ENCODE peak calls at places on chromosome 21, in six cellular contexts. G, P, K, F, L and V are unnamed samples. For H3K9me3 and H3K4me1, the result is how much of the 10 kb centered on the place peaks cover.

GRCh38 chr21:42672699-42673458 is 19.5 kb downstream of the PDE9A start:
- DNase-seq in G (no peak), P (no peak), K (peak), F (peak), L (peak), V (no peak)

GRCh38 chr21:29601072-29601471 is 302.4 kb downstream of the BACH1 start:
- DNase-seq in G (no peak), P (no peak), K (no peak), F (no peak), L (no peak), V (no peak)

GRCh38 chr21:41768371-41769042 is 1.7 kb upstream of the RIPK4 start:
- DNase-seq in G (peak), P (peak), K (peak), F (peak), L (peak), V (peak)

GRCh38 chr21:41295721-41296254 is 20.8 kb upstream of the FAM3B start:
- DNase-seq in G (no peak), P (no peak), K (no peak), F (no peak), L (no peak), V (no peak)

GRCh38 chr21:28884481-28884880 is 108.2 kb downstream of the LTN1 start:
- DNase-seq in G (no peak), P (no peak), K (peak), F (no peak), L (peak), V (no peak)

GRCh38 chr21:29033301-29033700 is 8.8 kb downstream of the USP16 start:
- DNase-seq in G (no peak), P (no peak), K (no peak), F (no peak), L (no peak), V (no peak)

GRCh38 chr21:42201615-42202161 is 17.3 kb upstream of the ABCG1 start:
- DNase-seq in G (peak), P (no peak), K (no peak), F (no peak), L (no peak), V (no peak)

GRCh38 chr21:46549650-46550049 is 55.2 kb downstream of the S100B start:
- DNase-seq in G (no peak), P (peak), K (no peak), F (no peak), L (no peak), V (no peak)

GRCh38 chr21:33414068-33414467 is 10.9 kb downstream of the IFNGR2 start:
- DNase-seq in G (no peak), P (no peak), K (no peak), F (no peak), L (no peak), V (no peak)

GRCh38 chr21:21481238-21481637 is 483.0 kb downstream of the NCAM2 start:
- DNase-seq in G (no peak), P (no peak), K (no peak), F (no peak), L (no peak), V (no peak)

DNA sequence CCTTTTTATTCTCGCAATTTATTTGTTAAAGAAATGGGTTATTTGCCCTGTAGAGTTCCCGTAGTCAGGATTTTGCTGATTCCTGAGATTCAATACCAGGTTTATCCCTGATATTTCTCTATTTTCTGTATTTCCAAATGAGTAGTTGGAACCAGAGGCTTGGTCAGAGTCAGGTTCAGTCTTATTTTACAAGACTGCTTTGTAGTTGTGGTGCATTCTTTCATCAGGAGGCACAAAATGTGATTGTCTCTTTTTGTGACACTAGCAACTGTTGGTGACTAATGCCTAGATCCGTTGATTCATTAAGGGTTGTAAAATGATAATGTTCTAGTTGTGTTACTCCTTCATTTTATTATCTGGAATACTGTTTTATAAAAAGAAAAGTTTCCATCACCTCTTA is 95.5 kb upstream of the TPTE start:
- DNase-seq in G (no peak), P (no peak), K (no peak), F (peak), L (no peak), V (no peak)
- H3K9me3 ChIP-seq in G (under half), P (under half), K (under half), F (under half), L (under half), V (under half)

DNA sequence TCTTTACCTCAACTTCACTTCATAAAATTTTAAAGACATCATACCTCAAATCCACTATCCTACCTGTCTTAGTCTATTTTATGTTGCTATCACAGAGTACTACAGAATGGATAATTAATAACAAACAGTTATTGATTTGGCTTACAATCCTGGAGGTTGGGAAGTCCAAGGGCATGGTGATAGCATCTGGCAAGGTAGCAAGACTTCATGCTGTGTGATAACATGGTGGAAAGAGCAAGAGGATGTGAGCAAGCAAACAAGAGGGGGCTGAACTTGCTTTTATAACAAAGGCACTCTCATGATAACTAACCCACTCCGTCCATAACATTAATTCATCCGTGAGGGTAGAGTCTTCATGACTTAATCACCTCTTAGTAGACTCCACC is 33.8 kb downstream of the C21orf91 start:
- DNase-seq in G (no peak), P (no peak), K (no peak), F (no peak), L (no peak), V (no peak)
- H3K4me1 ChIP-seq in G (under half), P (under half), K (under half), F (under half), L (under half), V (under half)

DNA sequence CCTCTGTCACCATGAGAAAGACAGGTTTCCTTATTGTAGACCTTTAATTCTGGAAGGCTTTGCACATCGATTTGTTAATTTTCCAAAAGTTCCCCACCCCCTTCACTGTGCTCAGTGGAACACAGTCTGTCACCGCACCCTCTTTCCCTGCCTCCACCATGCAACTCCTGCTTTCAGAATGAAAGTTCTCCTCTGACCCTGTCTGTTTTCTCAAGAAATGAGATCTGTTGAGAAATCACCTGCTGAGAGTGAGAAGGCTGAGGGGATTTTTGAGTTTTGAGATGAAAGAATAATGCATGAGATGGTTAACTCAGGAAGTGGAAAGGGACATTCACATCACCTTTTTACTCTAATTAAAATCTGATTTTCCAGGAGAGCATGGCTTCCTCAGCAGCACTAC is 99.6 kb downstream of the CYYR1 start:
- DNase-seq in G (no peak), P (no peak), K (no peak), F (no peak), L (no peak), V (no peak)
- H3K9me3 ChIP-seq in G (under half), P (under half), K (under half), F (under half), L (under half), V (under half)

GRCh38 chr21:43921979-43922945 is 57.2 kb downstream of the AGPAT3 start:
- DNase-seq in G (no peak), P (no peak), K (no peak), F (no peak), L (no peak), V (no peak)

GRCh38 chr21:43923391-43923790 is 58.4 kb downstream of the AGPAT3 start:
- DNase-seq in G (no peak), P (peak), K (no peak), F (no peak), L (peak), V (no peak)

GRCh38 chr21:43919871-43920801 is 55.1 kb downstream of the AGPAT3 start:
- DNase-seq in G (no peak), P (no peak), K (no peak), F (peak), L (no peak), V (no peak)

GRCh38 chr21:43922949-43923348 is 57.9 kb downstream of the AGPAT3 start:
- DNase-seq in G (no peak), P (no peak), K (no peak), F (no peak), L (no peak), V (no peak)

GRCh38 chr21:43921602-43921978 is 56.6 kb downstream of the AGPAT3 start:
- DNase-seq in G (no peak), P (no peak), K (no peak), F (peak), L (no peak), V (no peak)
- H3K4me1 ChIP-seq in G (under half), P (under half), K (under half), F (under half), L (under half), V (under half)

DNA sequence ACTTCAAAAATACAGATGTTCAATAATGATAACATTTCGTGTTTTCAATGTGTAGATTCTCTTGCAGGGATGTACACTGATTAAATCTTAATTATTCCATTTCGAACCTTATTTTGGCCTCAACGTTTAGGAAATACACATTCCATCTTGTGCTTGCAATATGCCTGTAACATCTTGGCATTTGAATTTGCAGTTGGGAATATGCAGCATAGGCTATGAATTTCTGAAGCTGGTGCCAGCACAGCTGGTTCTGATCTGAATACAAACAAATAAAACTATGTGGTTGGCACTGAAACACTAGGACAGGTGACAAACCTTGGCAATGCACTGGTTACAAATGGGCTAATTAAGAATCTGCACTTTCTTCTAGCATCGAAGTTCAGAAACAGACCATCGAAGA is 108.4 kb downstream of the ERG start:
- DNase-seq in G (no peak), P (no peak), K (no peak), F (no peak), L (no peak), V (no peak)
- H3K9me3 ChIP-seq in G (under half), P (under half), K (under half), F (under half), L (under half), V (under half)

DNA sequence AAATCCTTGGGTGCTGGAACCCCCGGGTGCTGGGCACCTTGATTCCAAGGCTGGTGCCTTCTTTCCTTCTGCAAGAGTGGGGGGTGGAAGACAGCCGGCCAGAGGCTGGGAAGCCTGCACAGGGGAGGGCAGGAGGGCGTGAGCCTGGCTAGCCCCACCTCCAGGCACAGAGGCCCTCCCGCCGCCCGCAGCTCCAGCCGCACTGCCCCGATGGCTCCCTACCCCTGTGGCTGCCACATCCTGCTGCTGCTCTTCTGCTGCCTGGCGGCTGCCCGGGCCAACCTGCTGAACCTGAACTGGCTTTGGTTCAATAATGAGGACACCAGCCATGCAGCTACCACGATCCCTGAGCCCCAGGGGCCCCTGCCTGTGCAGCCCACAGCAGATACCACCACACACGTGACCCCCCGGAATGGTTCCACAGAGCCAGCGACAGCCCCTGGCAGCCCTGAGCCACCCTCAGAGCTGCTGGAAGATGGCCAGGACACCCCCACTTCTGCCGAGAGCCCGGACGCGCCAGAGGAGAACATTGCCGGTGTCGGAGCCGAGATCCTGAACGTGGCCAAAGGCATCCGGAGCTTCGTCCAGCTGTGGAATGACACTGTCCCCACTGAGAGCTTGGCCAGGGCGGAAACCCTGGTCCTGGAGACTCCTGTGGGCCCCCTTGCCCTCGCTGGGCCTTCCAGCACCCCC is 50.5 kb downstream of the COL18A1 start:
- DNase-seq in G (no peak), P (no peak), K (peak), F (no peak), L (peak), V (no peak)
- H3K4me1 ChIP-seq in G (under half), P (half or more), K (under half), F (under half), L (under half), V (under half)

GRCh38 chr21:7933923-7934322 is 2587.5 kb upstream of the TPTE start:
- DNase-seq in G (no peak), P (no peak), K (no peak), F (no peak), L (no peak), V (no peak)
- H3K9me3 ChIP-seq in G (under half), P (half or more), K (half or more), F (half or more), L (under half), V (under half)

GRCh38 chr21:34844924-34845238 is 176.1 kb downstream of the CLIC6 start:
- DNase-seq in G (no peak), P (no peak), K (no peak), F (no peak), L (no peak), V (no peak)
- H3K4me1 ChIP-seq in G (under half), P (under half), K (under half), F (under half), L (under half), V (under half)